ENCODE peak calls at places on chromosome 10, in nine cellular contexts. P, D, L, E, X, S, Y, I and W are unnamed samples.

GRCh38 chr10:127092916-127093315 is 103.5 kb downstream of the INSYN2A start:
- DNase-seq in P (no peak), D (no peak), L (no peak), E (no peak), X (no peak), S (no peak), Y (no peak), I (no peak), W (no peak)

GRCh38 chr10:27433976-27434375 is 70.1 kb upstream of the RAB18 start:
- DNase-seq in P (no peak), D (no peak), L (no peak), E (no peak), X (no peak), S (no peak), Y (no peak), I (no peak), W (no peak)

GRCh38 chr10:131729361-131729760 is 171.4 kb upstream of the PPP2R2D start:
- DNase-seq in P (no peak), D (no peak), L (no peak), E (no peak), X (no peak), S (no peak), Y (no peak), I (no peak), W (no peak)

GRCh38 chr10:13987472-13987871 is 343.3 kb downstream of the FRMD4A start:
- DNase-seq in P (no peak), D (no peak), L (no peak), E (no peak), X (no peak), S (peak), Y (no peak), I (no peak), W (no peak)

GRCh38 chr10:60526024-60526585 is 136.4 kb upstream of the ANK3 start:
- DNase-seq in P (no peak), D (no peak), L (no peak), E (peak), X (no peak), S (no peak), Y (no peak), I (no peak), W (peak)

GRCh38 chr10:114084225-114084624 is 40.6 kb downstream of the ADRB1 start:
- DNase-seq in P (no peak), D (no peak), L (no peak), E (no peak), X (no peak), S (no peak), Y (no peak), I (no peak), W (no peak)

GRCh38 chr10:92242910-92243671 is 47.8 kb downstream of the CPEB3 start:
- DNase-seq in P (peak), D (no peak), L (peak), E (peak), X (peak), S (peak), Y (peak), I (peak), W (no peak)

GRCh38 chr10:99329238-99329890 is at the start of gene CNNM1:
- DNase-seq in P (no peak), D (no peak), L (no peak), E (peak), X (no peak), S (peak), Y (peak), I (peak), W (no peak)

GRCh38 chr10:102650655-102651454 is 6.6 kb downstream of the TRIM8 start:
- DNase-seq in P (no peak), D (no peak), L (no peak), E (no peak), X (no peak), S (no peak), Y (no peak), I (no peak), W (no peak)

GRCh38 chr10:69578508-69578991 is 5.3 kb upstream of the NEUROG3 start:
- DNase-seq in P (no peak), D (no peak), L (no peak), E (no peak), X (no peak), S (no peak), Y (no peak), I (no peak), W (no peak)

GRCh38 chr10:110364531-110364937 is 59.8 kb upstream of the SMNDC1 start:
- DNase-seq in P (no peak), D (no peak), L (no peak), E (no peak), X (no peak), S (no peak), Y (peak), I (peak), W (no peak)

GRCh38 chr10:824497-824896 is 107.0 kb downstream of the LARP4B start:
- DNase-seq in P (no peak), D (no peak), L (no peak), E (no peak), X (no peak), S (no peak), Y (no peak), I (no peak), W (no peak)

GRCh38 chr10:87613766-87614165 is 45.9 kb upstream of the PAPSS2 start:
- DNase-seq in P (no peak), D (no peak), L (no peak), E (no peak), X (no peak), S (no peak), Y (no peak), I (no peak), W (no peak)

GRCh38 chr10:4725917-4726606 is 99.9 kb upstream of the AKR1E2 start:
- DNase-seq in P (no peak), D (no peak), L (no peak), E (no peak), X (no peak), S (peak), Y (no peak), I (no peak), W (peak)

GRCh38 chr10:131831561-131831960 is 69.2 kb upstream of the PPP2R2D start:
- DNase-seq in P (no peak), D (no peak), L (no peak), E (no peak), X (no peak), S (no peak), Y (no peak), I (no peak), W (no peak)

GRCh38 chr10:33234779-33235178 is 99.7 kb downstream of the NRP1 start:
- DNase-seq in P (no peak), D (no peak), L (no peak), E (no peak), X (no peak), S (no peak), Y (no peak), I (no peak), W (no peak)

GRCh38 chr10:70174058-70174741 is 3.9 kb upstream of the SAR1A start:
- DNase-seq in P (no peak), D (no peak), L (peak), E (peak), X (peak), S (no peak), Y (peak), I (no peak), W (no peak)

GRCh38 chr10:114304566-114305421 is 65.7 kb downstream of the VWA2 start:
- DNase-seq in P (peak), D (peak), L (peak), E (no peak), X (peak), S (no peak), Y (peak), I (peak), W (no peak)

GRCh38 chr10:86658261-86658741 is 4.0 kb downstream of the OPN4 start:
- DNase-seq in P (no peak), D (no peak), L (no peak), E (no peak), X (peak), S (no peak), Y (no peak), I (no peak), W (no peak)

GRCh38 chr10:23459323-23459939 is 20.6 kb downstream of the OTUD1 start:
- DNase-seq in P (no peak), D (no peak), L (no peak), E (no peak), X (no peak), S (no peak), Y (no peak), I (no peak), W (no peak)

GRCh38 chr10:98010939-98011685 is 19.3 kb downstream of the CRTAC1 start:
- DNase-seq in P (no peak), D (no peak), L (no peak), E (no peak), X (no peak), S (no peak), Y (no peak), I (no peak), W (no peak)

GRCh38 chr10:35375091-35375765 is 38.9 kb downstream of the CCNY start:
- DNase-seq in P (no peak), D (no peak), L (no peak), E (no peak), X (no peak), S (no peak), Y (no peak), I (no peak), W (no peak)

GRCh38 chr10:49619613-49620012 is 5.8 kb downstream of the CHAT start:
- DNase-seq in P (no peak), D (no peak), L (no peak), E (no peak), X (no peak), S (no peak), Y (no peak), I (no peak), W (no peak)

GRCh38 chr10:104324931-104325330 is 13.3 kb downstream of the ITPRIP start:
- DNase-seq in P (no peak), D (no peak), L (no peak), E (no peak), X (no peak), S (no peak), Y (no peak), I (no peak), W (no peak)

GRCh38 chr10:22615819-22616499 is 98.4 kb downstream of the PIP4K2A start:
- DNase-seq in P (peak), D (no peak), L (peak), E (peak), X (peak), S (peak), Y (peak), I (no peak), W (peak)

GRCh38 chr10:6267941-6268340 is 65.2 kb downstream of the PFKFB3 start:
- DNase-seq in P (no peak), D (no peak), L (no peak), E (no peak), X (no peak), S (no peak), Y (no peak), I (no peak), W (no peak)

GRCh38 chr10:98323221-98324164 is 55.5 kb upstream of the LOXL4 start:
- DNase-seq in P (no peak), D (no peak), L (no peak), E (no peak), X (peak), S (peak), Y (peak), I (no peak), W (peak)